ENCODE peak calls at places on chromosomes 7 and 10, in seven cellular contexts. One of them, this sample, is unnamed.

GRCh38 chr7:134593530-134594392 is 44.9 kb downstream of the AKR1B15 start:
- DNase-seq in naive thymus-derived CD8-positive, alpha-beta T cell: no peak
- DNase-seq in EL: peak
- DNase-seq in NCI-H146: no peak
- DNase-seq in glomerular endothelial cell: no peak
- DNase-seq in stimulated activated CD8-positive, alpha-beta memory T cell treated with anti-CD3 and anti-CD28 coated beads, Interleukin-15, amount 100 ng/mL, for 24 hours: no peak
- DNase-seq in pons: peak
- DNase-seq in this sample: peak

GRCh38 chr7:145643981-145644380 is 472.6 kb upstream of the CNTNAP2 start:
- DNase-seq in naive thymus-derived CD8-positive, alpha-beta T cell: no peak
- DNase-seq in EL: no peak
- DNase-seq in NCI-H146: no peak
- DNase-seq in glomerular endothelial cell: no peak
- DNase-seq in stimulated activated CD8-positive, alpha-beta memory T cell treated with anti-CD3 and anti-CD28 coated beads, Interleukin-15, amount 100 ng/mL, for 24 hours: no peak
- DNase-seq in pons: no peak
- DNase-seq in this sample: no peak

GRCh38 chr10:101682172-101682825 is 12.7 kb downstream of the FBXW4 start:
- DNase-seq in naive thymus-derived CD8-positive, alpha-beta T cell: no peak
- DNase-seq in EL: peak
- DNase-seq in NCI-H146: no peak
- DNase-seq in glomerular endothelial cell: no peak
- DNase-seq in stimulated activated CD8-positive, alpha-beta memory T cell treated with anti-CD3 and anti-CD28 coated beads, Interleukin-15, amount 100 ng/mL, for 24 hours: no peak
- DNase-seq in pons: no peak
- DNase-seq in this sample: peak

GRCh38 chr10:102669206-102670064 is 25.2 kb downstream of the TRIM8 start:
- DNase-seq in naive thymus-derived CD8-positive, alpha-beta T cell: no peak
- DNase-seq in EL: peak
- DNase-seq in NCI-H146: no peak
- DNase-seq in glomerular endothelial cell: no peak
- DNase-seq in stimulated activated CD8-positive, alpha-beta memory T cell treated with anti-CD3 and anti-CD28 coated beads, Interleukin-15, amount 100 ng/mL, for 24 hours: no peak
- DNase-seq in pons: no peak
- DNase-seq in this sample: peak

GRCh38 chr10:77463967-77464745 is 173.5 kb downstream of the KCNMA1 start:
- DNase-seq in naive thymus-derived CD8-positive, alpha-beta T cell: no peak
- DNase-seq in EL: peak
- DNase-seq in NCI-H146: no peak
- DNase-seq in glomerular endothelial cell: no peak
- DNase-seq in stimulated activated CD8-positive, alpha-beta memory T cell treated with anti-CD3 and anti-CD28 coated beads, Interleukin-15, amount 100 ng/mL, for 24 hours: no peak
- DNase-seq in pons: no peak
- DNase-seq in this sample: peak

GRCh38 chr10:51747211-51747610 is 47.8 kb upstream of the CSTF2T start:
- DNase-seq in naive thymus-derived CD8-positive, alpha-beta T cell: no peak
- DNase-seq in EL: no peak
- DNase-seq in NCI-H146: no peak
- DNase-seq in glomerular endothelial cell: no peak
- DNase-seq in stimulated activated CD8-positive, alpha-beta memory T cell treated with anti-CD3 and anti-CD28 coated beads, Interleukin-15, amount 100 ng/mL, for 24 hours: no peak
- DNase-seq in pons: peak
- DNase-seq in this sample: no peak

GRCh38 chr10:59337254-59337653 is 25.1 kb downstream of the FAM13C start:
- DNase-seq in naive thymus-derived CD8-positive, alpha-beta T cell: no peak
- DNase-seq in EL: peak
- DNase-seq in NCI-H146: no peak
- DNase-seq in glomerular endothelial cell: no peak
- DNase-seq in stimulated activated CD8-positive, alpha-beta memory T cell treated with anti-CD3 and anti-CD28 coated beads, Interleukin-15, amount 100 ng/mL, for 24 hours: no peak
- DNase-seq in pons: peak
- DNase-seq in this sample: peak

GRCh38 chr10:8279598-8279997 is 225.1 kb downstream of the GATA3 start:
- DNase-seq in naive thymus-derived CD8-positive, alpha-beta T cell: no peak
- DNase-seq in EL: peak
- DNase-seq in NCI-H146: no peak
- DNase-seq in glomerular endothelial cell: no peak
- DNase-seq in stimulated activated CD8-positive, alpha-beta memory T cell treated with anti-CD3 and anti-CD28 coated beads, Interleukin-15, amount 100 ng/mL, for 24 hours: no peak
- DNase-seq in pons: no peak
- DNase-seq in this sample: peak

GRCh38 chr10:121753726-121754476 is 155.7 kb upstream of the FGFR2 start:
- DNase-seq in naive thymus-derived CD8-positive, alpha-beta T cell: no peak
- DNase-seq in EL: peak
- DNase-seq in NCI-H146: no peak
- DNase-seq in glomerular endothelial cell: peak
- DNase-seq in stimulated activated CD8-positive, alpha-beta memory T cell treated with anti-CD3 and anti-CD28 coated beads, Interleukin-15, amount 100 ng/mL, for 24 hours: no peak
- DNase-seq in pons: no peak
- DNase-seq in this sample: peak

GRCh38 chr7:39566056-39566921 is at the start of gene YAE1:
- DNase-seq in naive thymus-derived CD8-positive, alpha-beta T cell: peak
- DNase-seq in EL: peak
- DNase-seq in NCI-H146: peak
- DNase-seq in glomerular endothelial cell: no peak
- DNase-seq in stimulated activated CD8-positive, alpha-beta memory T cell treated with anti-CD3 and anti-CD28 coated beads, Interleukin-15, amount 100 ng/mL, for 24 hours: peak
- DNase-seq in pons: peak
- DNase-seq in this sample: peak

GRCh38 chr7:24227068-24227467 is 56.9 kb upstream of the NPY start:
- DNase-seq in naive thymus-derived CD8-positive, alpha-beta T cell: peak
- DNase-seq in EL: no peak
- DNase-seq in NCI-H146: peak
- DNase-seq in glomerular endothelial cell: no peak
- DNase-seq in stimulated activated CD8-positive, alpha-beta memory T cell treated with anti-CD3 and anti-CD28 coated beads, Interleukin-15, amount 100 ng/mL, for 24 hours: no peak
- DNase-seq in pons: no peak
- DNase-seq in this sample: no peak

GRCh38 chr10:77827383-77827782 is 99.2 kb downstream of the DLG5 start:
- DNase-seq in naive thymus-derived CD8-positive, alpha-beta T cell: no peak
- DNase-seq in EL: no peak
- DNase-seq in NCI-H146: no peak
- DNase-seq in glomerular endothelial cell: no peak
- DNase-seq in stimulated activated CD8-positive, alpha-beta memory T cell treated with anti-CD3 and anti-CD28 coated beads, Interleukin-15, amount 100 ng/mL, for 24 hours: no peak
- DNase-seq in pons: no peak
- DNase-seq in this sample: no peak

GRCh38 chr7:11706666-11707605 is 125.1 kb downstream of the THSD7A start:
- DNase-seq in naive thymus-derived CD8-positive, alpha-beta T cell: no peak
- DNase-seq in EL: no peak
- DNase-seq in NCI-H146: no peak
- DNase-seq in glomerular endothelial cell: no peak
- DNase-seq in stimulated activated CD8-positive, alpha-beta memory T cell treated with anti-CD3 and anti-CD28 coated beads, Interleukin-15, amount 100 ng/mL, for 24 hours: no peak
- DNase-seq in pons: no peak
- DNase-seq in this sample: no peak

GRCh38 chr10:8033812-8034665 is 20.4 kb upstream of the GATA3 start:
- DNase-seq in naive thymus-derived CD8-positive, alpha-beta T cell: peak
- DNase-seq in EL: no peak
- DNase-seq in NCI-H146: no peak
- DNase-seq in glomerular endothelial cell: no peak
- DNase-seq in stimulated activated CD8-positive, alpha-beta memory T cell treated with anti-CD3 and anti-CD28 coated beads, Interleukin-15, amount 100 ng/mL, for 24 hours: no peak
- DNase-seq in pons: no peak
- DNase-seq in this sample: no peak

GRCh38 chr10:47042815-47043750 is 131.9 kb downstream of the PTPN20 start:
- DNase-seq in naive thymus-derived CD8-positive, alpha-beta T cell: no peak
- DNase-seq in EL: no peak
- DNase-seq in NCI-H146: no peak
- DNase-seq in glomerular endothelial cell: no peak
- DNase-seq in stimulated activated CD8-positive, alpha-beta memory T cell treated with anti-CD3 and anti-CD28 coated beads, Interleukin-15, amount 100 ng/mL, for 24 hours: no peak
- DNase-seq in pons: no peak
- DNase-seq in this sample: no peak

GRCh38 chr10:76080991-76081390 is 649.6 kb downstream of the LRMDA start:
- DNase-seq in naive thymus-derived CD8-positive, alpha-beta T cell: no peak
- DNase-seq in EL: peak
- DNase-seq in NCI-H146: no peak
- DNase-seq in glomerular endothelial cell: no peak
- DNase-seq in stimulated activated CD8-positive, alpha-beta memory T cell treated with anti-CD3 and anti-CD28 coated beads, Interleukin-15, amount 100 ng/mL, for 24 hours: no peak
- DNase-seq in pons: no peak
- DNase-seq in this sample: peak

GRCh38 chr10:62456611-62457101 is 82.5 kb downstream of the ZNF365 start:
- DNase-seq in naive thymus-derived CD8-positive, alpha-beta T cell: no peak
- DNase-seq in EL: no peak
- DNase-seq in NCI-H146: no peak
- DNase-seq in glomerular endothelial cell: no peak
- DNase-seq in stimulated activated CD8-positive, alpha-beta memory T cell treated with anti-CD3 and anti-CD28 coated beads, Interleukin-15, amount 100 ng/mL, for 24 hours: no peak
- DNase-seq in pons: no peak
- DNase-seq in this sample: peak